ENCODE peak calls at places on chromosomes 6 and 20, in four cellular contexts. One of them, this sample, is unnamed.
A peak's percentile ranks its signal among the peaks of the same experiment; 100 is the strongest.

GRCh38 chr20:51183443-51183842 is 160.5 kb upstream of the KCNG1 start:
- DNase-seq in activated effector memory CD4-positive, alpha-beta T cell treated with anti-CD3 and anti-CD28 coated beads, Interleukin-2, amount 50 U/mL, for 16 hours: no peak
- DNase-seq in activated CD4-positive, alpha-beta T cell treated with anti-CD3 and anti-CD28 coated beads, Interleukin-2, amount 50 U/mL, for 1 hour: no peak
- DNase-seq in NCI-H1417 treated with DMSO at 0.1 percent for 48 hours: no peak
- DNase-seq in this sample: no peak

GRCh38 chr20:62860391-62860923 is 1.2 kb downstream of the TCFL5 start:
- DNase-seq in activated effector memory CD4-positive, alpha-beta T cell treated with anti-CD3 and anti-CD28 coated beads, Interleukin-2, amount 50 U/mL, for 16 hours: no peak
- DNase-seq in activated CD4-positive, alpha-beta T cell treated with anti-CD3 and anti-CD28 coated beads, Interleukin-2, amount 50 U/mL, for 1 hour: no peak
- DNase-seq in NCI-H1417 treated with DMSO at 0.1 percent for 48 hours: no peak
- DNase-seq in this sample: no peak

GRCh38 chr6:145502417-145502816 is 232.9 kb downstream of the EPM2A start:
- DNase-seq in activated effector memory CD4-positive, alpha-beta T cell treated with anti-CD3 and anti-CD28 coated beads, Interleukin-2, amount 50 U/mL, for 16 hours: no peak
- DNase-seq in activated CD4-positive, alpha-beta T cell treated with anti-CD3 and anti-CD28 coated beads, Interleukin-2, amount 50 U/mL, for 1 hour: no peak
- DNase-seq in NCI-H1417 treated with DMSO at 0.1 percent for 48 hours: no peak
- DNase-seq in this sample: no peak

GRCh38 chr6:39923394-39923793 is 10.9 kb downstream of the MOCS1 start:
- DNase-seq in activated effector memory CD4-positive, alpha-beta T cell treated with anti-CD3 and anti-CD28 coated beads, Interleukin-2, amount 50 U/mL, for 16 hours: no peak
- DNase-seq in activated CD4-positive, alpha-beta T cell treated with anti-CD3 and anti-CD28 coated beads, Interleukin-2, amount 50 U/mL, for 1 hour: no peak
- DNase-seq in NCI-H1417 treated with DMSO at 0.1 percent for 48 hours: no peak
- DNase-seq in this sample: no peak

GRCh38 chr20:4683261-4683660 is 38.4 kb upstream of the PRND start:
- DNase-seq in activated effector memory CD4-positive, alpha-beta T cell treated with anti-CD3 and anti-CD28 coated beads, Interleukin-2, amount 50 U/mL, for 16 hours: no peak
- DNase-seq in activated CD4-positive, alpha-beta T cell treated with anti-CD3 and anti-CD28 coated beads, Interleukin-2, amount 50 U/mL, for 1 hour: no peak
- DNase-seq in NCI-H1417 treated with DMSO at 0.1 percent for 48 hours: no peak
- DNase-seq in this sample: no peak

GRCh38 chr6:75892384-75892783 is 143.3 kb downstream of the MYO6 start:
- DNase-seq in activated effector memory CD4-positive, alpha-beta T cell treated with anti-CD3 and anti-CD28 coated beads, Interleukin-2, amount 50 U/mL, for 16 hours: no peak
- DNase-seq in activated CD4-positive, alpha-beta T cell treated with anti-CD3 and anti-CD28 coated beads, Interleukin-2, amount 50 U/mL, for 1 hour: no peak
- DNase-seq in NCI-H1417 treated with DMSO at 0.1 percent for 48 hours: no peak
- DNase-seq in this sample: no peak

GRCh38 chr6:12291083-12291784 is 1.1 kb downstream of the EDN1 start:
- DNase-seq in activated effector memory CD4-positive, alpha-beta T cell treated with anti-CD3 and anti-CD28 coated beads, Interleukin-2, amount 50 U/mL, for 16 hours: no peak
- DNase-seq in activated CD4-positive, alpha-beta T cell treated with anti-CD3 and anti-CD28 coated beads, Interleukin-2, amount 50 U/mL, for 1 hour: no peak
- DNase-seq in NCI-H1417 treated with DMSO at 0.1 percent for 48 hours: no peak
- DNase-seq in this sample: peak; percentile 42

GRCh38 chr20:63502671-63503172 is 3.8 kb upstream of the EEF1A2 start:
- DNase-seq in activated effector memory CD4-positive, alpha-beta T cell treated with anti-CD3 and anti-CD28 coated beads, Interleukin-2, amount 50 U/mL, for 16 hours: no peak
- DNase-seq in activated CD4-positive, alpha-beta T cell treated with anti-CD3 and anti-CD28 coated beads, Interleukin-2, amount 50 U/mL, for 1 hour: no peak
- DNase-seq in NCI-H1417 treated with DMSO at 0.1 percent for 48 hours: peak; percentile 80
- DNase-seq in this sample: no peak

GRCh38 chr6:2730353-2730752 is 20.4 kb downstream of the MYLK4 start:
- DNase-seq in activated effector memory CD4-positive, alpha-beta T cell treated with anti-CD3 and anti-CD28 coated beads, Interleukin-2, amount 50 U/mL, for 16 hours: no peak
- DNase-seq in activated CD4-positive, alpha-beta T cell treated with anti-CD3 and anti-CD28 coated beads, Interleukin-2, amount 50 U/mL, for 1 hour: no peak
- DNase-seq in NCI-H1417 treated with DMSO at 0.1 percent for 48 hours: no peak
- DNase-seq in this sample: no peak